ENCODE peak calls at places on chromosome 16, in six cellular contexts. T is OCI-LY7; U is heart right ventricle; Z is prostate gland; K is CD8-positive, alpha-beta T cell; I is ascending aorta. V is an unnamed sample.

GRCh38 chr16:85092309-85092708 is 20.0 kb downstream of the CIBAR2 start:
- DNase-seq in T (no peak), U (no peak), Z (no peak), K (no peak), I (no peak), V (no peak)

GRCh38 chr16:74607967-74608356 is 1.0 kb upstream of the GLG1 start:
- DNase-seq in T (no peak), U (no peak), Z (no peak), K (no peak), I (no peak), V (no peak)

GRCh38 chr16:18803569-18804462 is 2.5 kb upstream of the ARL6IP1 start:
- DNase-seq in T (peak; percentile 35), U (no peak), Z (no peak), K (no peak), I (no peak), V (no peak)

GRCh38 chr16:81752225-81752875 is 26.7 kb upstream of the PLCG2 start:
- DNase-seq in T (peak; percentile 89), U (peak; percentile 56), Z (no peak), K (no peak), I (peak; percentile 37), V (peak; percentile 29)

GRCh38 chr16:77553130-77553529 is 118.3 kb upstream of the ADAMTS18 start:
- DNase-seq in T (no peak), U (no peak), Z (no peak), K (no peak), I (no peak), V (no peak)

GRCh38 chr16:69193860-69194259 is 6.9 kb downstream of the SNTB2 start:
- DNase-seq in T (no peak), U (no peak), Z (no peak), K (no peak), I (no peak), V (no peak)

GRCh38 chr16:80803341-80804060 is 897 bp downstream of the CDYL2 start:
- DNase-seq in T (peak; percentile 21), U (peak; percentile 33), Z (peak; percentile 32), K (no peak), I (no peak), V (no peak)

GRCh38 chr16:22347100-22347820 is 27.2 kb downstream of the CDR2 start:
- DNase-seq in T (no peak), U (peak; percentile 55), Z (no peak), K (no peak), I (no peak), V (no peak)

GRCh38 chr16:22813946-22814325 is at the start of gene HS3ST2:
- DNase-seq in T (no peak), U (peak; percentile 42), Z (peak; percentile 25), K (no peak), I (no peak), V (no peak)

GRCh38 chr16:3458852-3459361 is 15.4 kb downstream of the NAA60 start:
- DNase-seq in T (peak; percentile 42), U (no peak), Z (no peak), K (no peak), I (no peak), V (no peak)

GRCh38 chr16:87582966-87583325 is 19.4 kb upstream of the JPH3 start:
- DNase-seq in T (no peak), U (no peak), Z (no peak), K (no peak), I (no peak), V (no peak)

GRCh38 chr16:68577352-68577853 is 38.3 kb downstream of the ZFP90 start:
- DNase-seq in T (no peak), U (no peak), Z (no peak), K (no peak), I (no peak), V (no peak)

GRCh38 chr16:54054237-54054780 is 232.3 kb downstream of the IRX3 start:
- DNase-seq in T (no peak), U (no peak), Z (no peak), K (no peak), I (no peak), V (no peak)

GRCh38 chr16:85945424-85945751 is 46.4 kb downstream of the IRF8 start:
- DNase-seq in T (no peak), U (no peak), Z (no peak), K (no peak), I (no peak), V (no peak)

GRCh38 chr16:82748026-82748425 is 121.3 kb downstream of the CDH13 start:
- DNase-seq in T (no peak), U (peak; percentile 28), Z (no peak), K (no peak), I (peak; percentile 14), V (no peak)

GRCh38 chr16:31861415-31861814 is 12.2 kb upstream of the ZNF267 start:
- DNase-seq in T (no peak), U (no peak), Z (no peak), K (no peak), I (no peak), V (no peak)

GRCh38 chr16:89581861-89582563 is 6.5 kb downstream of the CPNE7 start:
- DNase-seq in T (no peak), U (no peak), Z (peak; percentile 73), K (no peak), I (no peak), V (peak; percentile 92)

GRCh38 chr16:11556945-11557720 is 29.6 kb downstream of the LITAF start:
- DNase-seq in T (no peak), U (no peak), Z (no peak), K (peak; percentile 18), I (no peak), V (no peak)

GRCh38 chr16:11497329-11497805 is 89.4 kb downstream of the LITAF start:
- DNase-seq in T (no peak), U (peak; percentile 87), Z (peak; percentile 95), K (no peak), I (peak; percentile 94), V (peak; percentile 97)

GRCh38 chr16:83615131-83615530 is 192.6 kb upstream of the HSBP1 start:
- DNase-seq in T (no peak), U (no peak), Z (no peak), K (no peak), I (no peak), V (no peak)

GRCh38 chr16:57355898-57356414 is 2.6 kb upstream of the CCL22 start:
- DNase-seq in T (no peak), U (no peak), Z (no peak), K (no peak), I (no peak), V (no peak)

GRCh38 chr16:57356547-57356946 is 2.0 kb upstream of the CCL22 start:
- DNase-seq in T (no peak), U (no peak), Z (no peak), K (no peak), I (no peak), V (no peak)

GRCh38 chr16:57349212-57350031 is 9.2 kb upstream of the CCL22 start:
- DNase-seq in T (peak; percentile 45), U (no peak), Z (no peak), K (no peak), I (no peak), V (no peak)

GRCh38 chr16:57354311-57354710 is 4.3 kb upstream of the CCL22 start:
- DNase-seq in T (no peak), U (no peak), Z (no peak), K (no peak), I (no peak), V (no peak)

DNA sequence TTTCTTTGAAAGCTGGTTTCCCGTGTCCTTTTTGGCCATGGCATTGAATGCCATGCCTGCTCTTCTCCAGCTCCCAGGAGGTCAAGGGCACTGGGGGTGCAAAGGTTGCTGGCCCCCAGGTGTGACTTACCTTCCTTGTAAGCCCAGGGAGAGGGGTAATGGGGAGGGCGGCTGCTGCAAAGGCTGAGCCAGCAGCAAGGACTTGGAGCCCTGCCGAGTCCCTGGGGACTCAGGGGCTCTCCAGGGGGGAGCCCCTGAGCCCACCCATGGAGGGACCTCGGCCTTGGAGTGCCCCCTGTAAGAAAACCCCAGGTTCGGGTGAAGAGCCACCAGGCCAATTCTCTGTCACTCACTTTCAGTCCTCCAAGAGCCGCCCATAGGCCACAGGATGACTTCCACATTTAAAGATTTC is 5.9 kb upstream of the CCL22 start:
- DNase-seq in T (no peak), U (no peak), Z (no peak), K (no peak), I (no peak), V (no peak)
- TF ChIP-seq CTCF in T (no peak), U (no peak), Z (no peak), K (no peak), I (no peak), V (no peak)

GRCh38 chr16:4520913-4521312 is 17.7 kb downstream of the CDIP1 start:
- DNase-seq in T (no peak), U (no peak), Z (no peak), K (no peak), I (no peak), V (no peak)
- H3K4me1 ChIP-seq in T (no peaks in the 10 kb centered on the region), U (peaks cover 17% of the 10 kb centered on the region), Z (no peaks in the 10 kb centered on the region), K (peaks cover 5% of the 10 kb centered on the region), I (peaks cover 8% of the 10 kb centered on the region), V (no peaks in the 10 kb centered on the region)

DNA sequence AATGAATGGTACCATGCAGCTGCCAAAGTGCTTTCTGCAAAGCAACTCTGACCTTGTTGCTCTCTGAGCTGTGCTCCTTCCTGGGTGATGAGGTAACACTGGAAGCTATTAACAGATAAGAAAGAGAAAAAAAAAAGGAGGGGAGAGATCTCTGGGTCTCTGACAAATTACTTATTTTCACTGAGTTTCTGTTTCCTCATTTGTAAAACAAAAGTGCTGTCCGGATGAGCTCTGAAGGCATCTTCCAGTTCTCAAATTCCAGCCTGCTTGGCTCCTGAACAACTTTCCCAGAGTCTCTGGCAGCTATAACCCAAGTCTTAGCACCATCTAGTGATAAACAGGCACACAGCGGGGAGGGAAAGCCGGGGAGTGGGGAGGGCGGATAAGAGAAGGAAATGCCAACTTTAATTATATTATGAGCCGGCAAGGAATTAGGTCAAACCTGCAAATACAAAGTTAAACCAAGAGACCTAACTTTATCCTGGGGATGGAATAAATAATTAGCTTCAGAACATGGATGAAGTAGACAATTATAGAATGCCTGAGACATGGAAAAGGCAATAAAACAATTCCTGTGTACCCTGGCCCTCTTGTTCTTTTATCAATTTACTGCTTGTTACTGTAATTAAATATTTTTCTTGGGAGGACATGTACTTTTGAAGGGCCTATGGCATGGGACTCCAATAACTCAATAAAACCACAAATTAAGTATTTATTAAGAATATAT is 61.3 kb upstream of the KIFC3 start:
- DNase-seq in T (no peak), U (peak; percentile 41), Z (peak; percentile 63), K (no peak), I (no peak), V (peak; percentile 78)
- TF ChIP-seq CTCF in T (peak; percentile 45), U (peak; percentile 77), Z (peak; percentile 66), K (no peak), I (peak; percentile 77), V (peak; percentile 63)

DNA sequence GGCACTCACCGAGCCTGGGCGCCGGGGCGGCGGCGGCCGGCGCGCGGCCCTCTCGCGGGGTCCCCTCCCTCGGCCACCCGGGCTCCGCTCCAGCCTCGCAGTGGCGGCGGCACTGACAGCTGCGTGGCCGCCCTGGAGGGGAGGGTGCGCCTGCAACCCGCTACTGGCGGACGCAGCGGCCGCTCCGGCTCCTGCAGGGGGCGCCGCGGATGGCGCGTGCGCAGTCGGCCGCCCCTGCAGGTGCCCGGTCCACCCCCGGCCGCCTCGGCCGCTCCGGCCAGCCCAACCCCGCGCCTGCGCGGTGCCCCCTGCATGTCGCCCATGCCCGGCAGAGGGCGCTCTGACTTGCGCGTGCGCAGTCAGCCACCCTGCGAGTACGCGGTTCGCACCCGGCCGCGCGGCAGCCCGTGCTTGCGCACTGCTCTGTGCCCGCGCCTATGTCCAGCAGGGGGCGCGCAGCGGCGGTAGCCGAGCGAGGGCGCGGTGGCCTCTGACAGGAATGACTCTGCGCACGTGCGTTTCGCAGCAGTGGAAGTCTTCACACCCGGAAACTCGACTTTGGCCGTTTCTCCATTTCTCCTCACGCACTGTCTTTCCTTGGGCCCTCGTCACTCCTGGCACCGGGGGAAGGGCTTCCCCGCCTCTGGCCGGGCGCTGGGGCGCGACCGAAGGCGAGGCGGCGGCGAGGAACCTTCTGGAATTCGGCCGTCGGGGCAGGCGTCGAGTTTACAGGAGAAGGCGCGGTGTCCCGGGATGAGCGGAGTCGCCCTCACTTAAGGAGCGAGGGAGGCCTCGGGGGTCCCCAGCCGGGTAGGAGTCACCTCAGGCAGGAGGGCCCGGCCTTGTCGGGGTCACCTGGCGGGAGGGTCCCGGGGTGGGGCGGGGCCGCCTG is at the start of gene ABCA3:
- DNase-seq in T (peak; percentile 94), U (peak; percentile 96), Z (peak; percentile 88), K (peak; percentile 87), I (peak; percentile 59), V (peak; percentile 76)
- H3K4me1 ChIP-seq in T (peaks cover 6% of the 10 kb centered on the region), U (peaks cover 10% of the 10 kb centered on the region), Z (no peaks in the 10 kb centered on the region), K (peaks cover 9% of the 10 kb centered on the region), I (no peaks in the 10 kb centered on the region), V (peaks cover 7% of the 10 kb centered on the region)

V was measured in PC-9.